ENCODE peak calls at places on chromosomes 3 and 15, in seven cellular contexts. L is epithelial cell of prostate; O is CD8-positive, alpha-beta memory T cell; Q is CD4-positive, alpha-beta memory T cell; F is NCI-H748 treated with DMSO at 0.1 percent for 48 hours; X is HuH-7; V is stimulated activated naive CD4-positive, alpha-beta T cell. A is an unnamed sample.

GRCh38 chr15:100849021-100849831 is 30.4 kb upstream of the ALDH1A3 start:
- DNase-seq in L (no peak), O (peak), Q (no peak), F (no peak), X (no peak), V (peak), A (no peak)

GRCh38 chr3:33993631-33994030 is 195.2 kb downstream of the PDCD6IP start:
- DNase-seq in L (no peak), O (no peak), Q (no peak), F (no peak), X (no peak), V (no peak), A (no peak)

GRCh38 chr3:98710008-98710672 is 53.0 kb upstream of the ST3GAL6 start:
- DNase-seq in L (no peak), O (no peak), Q (no peak), F (no peak), X (no peak), V (no peak), A (no peak)

GRCh38 chr15:20340331-20340811 is 201.2 kb downstream of the GOLGA6L6 start:
- DNase-seq in L (no peak), O (no peak), Q (peak), F (no peak), X (no peak), V (no peak), A (no peak)

GRCh38 chr3:59567656-59568055 is 517.8 kb upstream of the CFAP20DC start:
- DNase-seq in L (no peak), O (no peak), Q (no peak), F (no peak), X (no peak), V (no peak), A (no peak)

GRCh38 chr15:90388462-90389182 is 580 bp downstream of the IQGAP1 start:
- DNase-seq in L (no peak), O (peak), Q (peak), F (no peak), X (peak), V (peak), A (no peak)

GRCh38 chr15:35256555-35256954 is 171.5 kb upstream of the NANOGP8 start:
- DNase-seq in L (peak), O (no peak), Q (no peak), F (no peak), X (no peak), V (no peak), A (peak)

GRCh38 chr3:45509038-45509767 is 85.3 kb upstream of the LIMD1 start:
- DNase-seq in L (no peak), O (no peak), Q (no peak), F (no peak), X (no peak), V (no peak), A (peak)